ENCODE peak calls at places on chromosome 4, in four cellular contexts. One of them, this sample, is unnamed.

GRCh38 chr4:71195932-71196331 is 142.9 kb upstream of the SLC4A4 start:
- DNase-seq in upper lobe of right lung: no peak
- DNase-seq in right cardiac atrium: no peak
- DNase-seq in hepatocyte: no peak
- DNase-seq in this sample: peak; percentile 56

GRCh38 chr4:62495039-62495438 is 1294.9 kb downstream of the ADGRL3 start:
- DNase-seq in upper lobe of right lung: no peak
- DNase-seq in hepatocyte: no peak
- DNase-seq in right cardiac atrium: no peak
- DNase-seq in this sample: no peak

GRCh38 chr4:73034896-73035295 is 34.6 kb downstream of the COX18 start:
- DNase-seq in right cardiac atrium: no peak
- DNase-seq in hepatocyte: no peak
- DNase-seq in upper lobe of right lung: no peak
- DNase-seq in this sample: no peak

GRCh38 chr4:124727331-124727730 is 14.8 kb upstream of the ANKRD50 start:
- DNase-seq in hepatocyte: no peak
- DNase-seq in upper lobe of right lung: no peak
- DNase-seq in right cardiac atrium: no peak
- DNase-seq in this sample: no peak

GRCh38 chr4:1794809-1795303 is 1.8 kb downstream of the FGFR3 start:
- DNase-seq in upper lobe of right lung: no peak
- DNase-seq in right cardiac atrium: no peak
- DNase-seq in hepatocyte: no peak
- DNase-seq in this sample: no peak

GRCh38 chr4:42761804-42762203 is 104.9 kb upstream of the ATP8A1 start:
- DNase-seq in right cardiac atrium: no peak
- DNase-seq in hepatocyte: no peak
- DNase-seq in upper lobe of right lung: no peak
- DNase-seq in this sample: no peak

GRCh38 chr4:85964298-85964697 is 395.6 kb downstream of the MAPK10 start:
- DNase-seq in upper lobe of right lung: no peak
- DNase-seq in right cardiac atrium: no peak
- DNase-seq in hepatocyte: no peak
- DNase-seq in this sample: no peak

GRCh38 chr4:125833-126232 is 1.5 kb downstream of the ZNF718 start:
- DNase-seq in upper lobe of right lung: no peak
- DNase-seq in right cardiac atrium: no peak
- DNase-seq in hepatocyte: no peak
- DNase-seq in this sample: no peak

GRCh38 chr4:915041-915474 is 17.1 kb downstream of the GAK start:
- DNase-seq in upper lobe of right lung: peak; percentile 55
- DNase-seq in right cardiac atrium: no peak
- DNase-seq in hepatocyte: no peak
- DNase-seq in this sample: peak; percentile 42

GRCh38 chr4:143348233-143349077 is 11.8 kb downstream of the GAB1 start:
- DNase-seq in hepatocyte: peak; percentile 48
- DNase-seq in upper lobe of right lung: no peak
- DNase-seq in right cardiac atrium: no peak
- DNase-seq in this sample: no peak

GRCh38 chr4:1326751-1327525 is 20.1 kb upstream of the UVSSA start:
- DNase-seq in right cardiac atrium: peak; percentile 56
- DNase-seq in hepatocyte: no peak
- DNase-seq in upper lobe of right lung: no peak
- DNase-seq in this sample: no peak

GRCh38 chr4:134777626-134778025 is 576.0 kb upstream of the PABPC4L start:
- DNase-seq in hepatocyte: peak; percentile 36
- DNase-seq in right cardiac atrium: no peak
- DNase-seq in upper lobe of right lung: no peak
- DNase-seq in this sample: no peak

GRCh38 chr4:88054909-88055308 is 47.5 kb downstream of the PKD2 start:
- DNase-seq in hepatocyte: peak; percentile 69
- DNase-seq in upper lobe of right lung: no peak
- DNase-seq in right cardiac atrium: no peak
- DNase-seq in this sample: no peak

GRCh38 chr4:128782076-128782715 is 27.3 kb upstream of the JADE1 start:
- DNase-seq in upper lobe of right lung: no peak
- DNase-seq in right cardiac atrium: no peak
- DNase-seq in hepatocyte: no peak
- DNase-seq in this sample: no peak

GRCh38 chr4:6177587-6178197 is 22.7 kb downstream of the JAKMIP1 start:
- DNase-seq in right cardiac atrium: peak; percentile 64
- DNase-seq in upper lobe of right lung: no peak
- DNase-seq in hepatocyte: no peak
- DNase-seq in this sample: no peak

GRCh38 chr4:6178757-6179156 is 21.6 kb downstream of the JAKMIP1 start:
- DNase-seq in right cardiac atrium: no peak
- DNase-seq in hepatocyte: no peak
- DNase-seq in upper lobe of right lung: no peak
- DNase-seq in this sample: no peak

GRCh38 chr4:6182390-6183280 is 17.7 kb downstream of the JAKMIP1 start:
- DNase-seq in upper lobe of right lung: no peak
- DNase-seq in hepatocyte: no peak
- DNase-seq in right cardiac atrium: no peak
- DNase-seq in this sample: no peak

GRCh38 chr4:6180841-6181631 is 19.3 kb downstream of the JAKMIP1 start:
- DNase-seq in right cardiac atrium: no peak
- DNase-seq in hepatocyte: no peak
- DNase-seq in upper lobe of right lung: no peak
- DNase-seq in this sample: no peak

DNA sequence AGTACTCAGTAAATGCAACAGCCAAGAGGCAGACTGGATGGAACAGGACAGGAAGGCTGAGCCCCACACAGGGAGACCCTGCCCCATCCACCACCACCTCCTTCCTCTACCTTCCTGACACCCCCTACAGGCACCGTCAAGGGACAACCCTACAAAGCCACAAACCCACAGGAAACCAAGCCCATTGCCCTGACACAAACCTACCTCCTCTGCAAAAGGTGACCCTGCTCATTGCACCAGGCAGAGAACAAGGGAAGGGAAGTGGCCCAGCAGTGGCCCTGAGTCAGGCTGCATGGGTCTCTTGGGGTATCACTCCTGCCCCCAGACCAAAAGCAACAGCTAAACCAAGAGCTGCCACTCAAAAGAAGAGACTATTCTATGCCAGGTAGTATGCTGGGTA is 21.0 kb downstream of the JAKMIP1 start:
- DNase-seq in upper lobe of right lung: no peak
- DNase-seq in hepatocyte: no peak
- DNase-seq in right cardiac atrium: no peak
- DNase-seq in this sample: no peak
- H3K4me1 ChIP-seq in upper lobe of right lung: no peaks in the 10 kb centered on the region
- H3K4me1 ChIP-seq in hepatocyte: no peaks in the 10 kb centered on the region
- H3K4me1 ChIP-seq in right cardiac atrium: no peaks in the 10 kb centered on the region
- H3K4me1 ChIP-seq in this sample: no peaks in the 10 kb centered on the region

GRCh38 chr4:155694100-155694785 is 27.6 kb downstream of the GUCY1A1 start:
- DNase-seq in hepatocyte: no peak
- DNase-seq in upper lobe of right lung: no peak
- DNase-seq in right cardiac atrium: no peak
- DNase-seq in this sample: no peak

GRCh38 chr4:155692361-155692760 is 25.7 kb downstream of the GUCY1A1 start:
- DNase-seq in upper lobe of right lung: no peak
- DNase-seq in right cardiac atrium: no peak
- DNase-seq in hepatocyte: no peak
- DNase-seq in this sample: no peak

GRCh38 chr4:155696226-155696625 is 29.6 kb downstream of the GUCY1A1 start:
- DNase-seq in upper lobe of right lung: no peak
- DNase-seq in right cardiac atrium: no peak
- DNase-seq in hepatocyte: no peak
- DNase-seq in this sample: no peak

GRCh38 chr4:155690044-155690837 is 23.6 kb downstream of the GUCY1A1 start:
- DNase-seq in right cardiac atrium: no peak
- DNase-seq in hepatocyte: no peak
- DNase-seq in upper lobe of right lung: no peak
- DNase-seq in this sample: no peak

DNA sequence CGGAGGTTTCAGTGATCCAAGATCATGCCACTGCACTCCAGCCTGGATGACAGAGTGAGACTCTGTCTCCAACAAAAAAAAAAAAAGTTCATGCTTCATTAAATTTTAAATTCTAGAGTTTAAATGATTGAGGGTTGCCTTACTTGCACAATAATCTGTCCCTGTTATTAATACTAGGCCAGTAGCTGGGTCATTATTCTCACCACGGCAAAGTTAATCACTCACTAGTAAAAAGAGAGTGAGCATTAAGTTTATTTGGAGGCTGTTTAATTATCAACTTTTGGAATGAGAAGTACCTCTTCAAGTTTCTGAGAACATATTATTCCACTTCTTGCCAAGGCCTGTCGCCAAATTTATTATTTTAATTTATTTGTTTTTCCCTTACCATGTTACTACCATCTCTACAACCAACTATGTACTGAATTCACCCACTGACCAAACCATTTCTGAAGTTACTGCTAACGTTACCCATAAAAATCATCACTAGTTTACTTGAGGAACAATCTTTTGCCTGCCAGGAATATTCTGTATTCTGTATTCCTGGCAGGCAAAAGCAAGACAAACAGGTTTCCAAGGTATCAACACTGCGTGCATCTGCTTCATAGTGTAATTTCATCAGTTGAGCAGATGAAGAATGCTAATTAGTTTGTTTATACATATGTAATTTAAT is 26.5 kb downstream of the GUCY1A1 start:
- DNase-seq in right cardiac atrium: no peak
- DNase-seq in upper lobe of right lung: no peak
- DNase-seq in hepatocyte: no peak
- DNase-seq in this sample: no peak
- H3K27ac ChIP-seq in right cardiac atrium: no peak overlapping the region
- H3K27ac ChIP-seq in upper lobe of right lung: peak overlapping the region; percentile 52
- H3K27ac ChIP-seq in hepatocyte: no peak overlapping the region
- H3K27ac ChIP-seq in this sample: peak overlapping the region; percentile 76

GRCh38 chr4:83527671-83528070 is 8.2 kb upstream of the GPAT3 start:
- DNase-seq in upper lobe of right lung: no peak
- DNase-seq in right cardiac atrium: no peak
- DNase-seq in hepatocyte: no peak
- DNase-seq in this sample: no peak
- H3K4me1 ChIP-seq in upper lobe of right lung: no peaks in the 10 kb centered on the region
- H3K4me1 ChIP-seq in right cardiac atrium: no peaks in the 10 kb centered on the region
- H3K4me1 ChIP-seq in hepatocyte: no peaks in the 10 kb centered on the region
- H3K4me1 ChIP-seq in this sample: no peaks in the 10 kb centered on the region

DNA sequence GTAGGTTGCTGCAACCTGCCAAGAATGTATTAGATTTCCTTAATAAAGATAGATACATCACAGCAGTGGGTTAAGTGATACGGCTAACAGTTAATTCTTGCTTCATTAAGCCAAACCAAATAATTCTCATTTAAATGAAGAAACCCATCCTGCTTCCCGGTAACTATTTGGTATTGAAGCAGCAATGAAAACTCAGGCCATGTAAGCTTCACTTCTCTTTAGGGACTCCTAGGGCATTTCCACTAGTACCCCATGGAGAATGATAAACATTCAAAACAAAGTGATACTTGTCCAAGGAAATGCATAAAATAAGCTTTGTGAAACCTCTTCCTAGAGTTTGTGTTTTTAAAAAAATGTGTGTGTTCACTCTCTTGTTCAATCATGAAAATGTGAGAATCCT is 40.7 kb upstream of the RASGEF1B start:
- DNase-seq in hepatocyte: no peak
- DNase-seq in upper lobe of right lung: no peak
- DNase-seq in right cardiac atrium: no peak
- DNase-seq in this sample: no peak
- H3K27ac ChIP-seq in hepatocyte: no peak overlapping the region
- H3K27ac ChIP-seq in upper lobe of right lung: no peak overlapping the region
- H3K27ac ChIP-seq in right cardiac atrium: no peak overlapping the region
- H3K27ac ChIP-seq in this sample: no peak overlapping the region

This sample was measured in sigmoid colon.